ENCODE peak calls at places on chromosomes 7 and 10, in five cellular contexts. R, Q, N, M and L are unnamed samples.
A peak's percentile ranks its signal among the peaks of the same experiment; 100 is the strongest.

GRCh38 chr7:55193245-55193644 is 171.9 kb upstream of the LANCL2 start:
- ATAC-seq in Q (no peak), M (no peak), R (no peak), N (no peak), L (no peak)

GRCh38 chr7:132800522-132800921 is 224.3 kb upstream of the PLXNA4 start:
- ATAC-seq in R (no peak), M (no peak), N (no peak), Q (no peak), L (no peak)

GRCh38 chr7:38424750-38425463 is 151.5 kb upstream of the TARP start:
- ATAC-seq in M (no peak), Q (no peak), R (no peak), N (no peak), L (no peak)

GRCh38 chr7:135715055-135715522 is 12.9 kb downstream of the SLC13A4 start:
- ATAC-seq in N (no peak), R (no peak), M (no peak), Q (no peak), L (no peak)

GRCh38 chr10:131570716-131571307 is 259.3 kb upstream of the TCERG1L start:
- ATAC-seq in Q (no peak), N (no peak), M (no peak), R (no peak), L (no peak)

GRCh38 chr7:95501261-95501816 is 15.6 kb downstream of the ASB4 start:
- ATAC-seq in R (no peak), Q (no peak), M (no peak), N (peak; percentile 78), L (no peak)

GRCh38 chr10:120931423-120931822 is 80.3 kb downstream of the WDR11 start:
- ATAC-seq in N (no peak), R (no peak), M (no peak), Q (no peak), L (no peak)

GRCh38 chr7:139452948-139453672 is 30.4 kb downstream of the KLRG2 start:
- ATAC-seq in Q (peak; percentile 38), M (peak; percentile 44), R (no peak), N (no peak), L (no peak)

GRCh38 chr10:71575934-71576801 is 143.4 kb downstream of the C10orf105 start:
- ATAC-seq in N (no peak), M (no peak), Q (no peak), R (no peak), L (no peak)

GRCh38 chr7:90412458-90413184 is 9.4 kb downstream of the CLDN12 start:
- ATAC-seq in Q (peak; percentile 79), R (peak; percentile 36), N (peak; percentile 90), M (peak; percentile 94), L (peak; percentile 25)

GRCh38 chr10:44909910-44910309 is 1.2 kb upstream of the TMEM72 start:
- ATAC-seq in R (no peak), N (no peak), M (no peak), Q (no peak), L (no peak)

GRCh38 chr10:8993859-8994258 is 939.4 kb downstream of the GATA3 start:
- ATAC-seq in Q (no peak), N (no peak), R (no peak), M (no peak), L (no peak)

GRCh38 chr7:1523838-1524237 is 6.7 kb upstream of the MAFK start:
- ATAC-seq in N (no peak), R (no peak), Q (no peak), M (peak; percentile 25), L (no peak)

GRCh38 chr7:128057909-128058308 is 26.7 kb upstream of the LRRC4 start:
- ATAC-seq in M (no peak), Q (no peak), N (no peak), R (no peak), L (no peak)

GRCh38 chr7:27148031-27148775 is 629 bp upstream of the HOXA6 start:
- ATAC-seq in N (no peak), R (no peak), Q (no peak), M (no peak), L (no peak)

GRCh38 chr10:86198271-86198670 is 168.3 kb downstream of the GRID1 start:
- ATAC-seq in N (no peak), M (no peak), Q (no peak), R (no peak), L (no peak)

GRCh38 chr10:120613180-120613579 is 156.2 kb downstream of the PLPP4 start:
- ATAC-seq in N (no peak), R (no peak), Q (no peak), M (no peak), L (no peak)

DNA sequence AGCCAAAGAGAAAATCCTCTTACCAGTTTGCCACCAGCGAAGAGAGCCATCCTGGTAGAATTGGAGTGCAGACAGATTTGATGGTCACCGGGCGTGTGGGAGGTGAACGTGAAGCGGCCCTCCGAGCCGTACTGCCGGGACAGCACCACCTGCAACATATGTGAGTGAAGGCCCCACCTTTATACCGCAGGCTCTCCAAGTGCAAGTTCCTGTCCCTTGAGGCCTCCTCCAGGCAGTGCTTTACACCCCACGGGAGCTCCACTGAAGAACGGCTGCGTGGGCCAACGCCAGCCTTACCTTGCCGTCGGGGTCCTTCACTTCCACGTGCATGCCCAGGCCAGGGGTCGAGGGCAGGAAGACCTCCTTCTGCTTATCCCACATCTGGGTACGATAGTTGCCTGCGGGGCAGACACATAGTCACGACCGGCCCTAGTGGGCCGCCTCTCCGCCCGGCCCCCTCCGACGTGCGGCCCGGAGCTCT is 565 bp downstream of the TMED4 start:
- ATAC-seq in R (peak; percentile 21), Q (peak; percentile 65), M (peak; percentile 55), N (peak; percentile 69), L (no peak)
- TF ChIP-seq POLR2AphosphoS5 in R (no peak), Q (no peak), M (no peak), N (no peak), L (no peak)

DNA sequence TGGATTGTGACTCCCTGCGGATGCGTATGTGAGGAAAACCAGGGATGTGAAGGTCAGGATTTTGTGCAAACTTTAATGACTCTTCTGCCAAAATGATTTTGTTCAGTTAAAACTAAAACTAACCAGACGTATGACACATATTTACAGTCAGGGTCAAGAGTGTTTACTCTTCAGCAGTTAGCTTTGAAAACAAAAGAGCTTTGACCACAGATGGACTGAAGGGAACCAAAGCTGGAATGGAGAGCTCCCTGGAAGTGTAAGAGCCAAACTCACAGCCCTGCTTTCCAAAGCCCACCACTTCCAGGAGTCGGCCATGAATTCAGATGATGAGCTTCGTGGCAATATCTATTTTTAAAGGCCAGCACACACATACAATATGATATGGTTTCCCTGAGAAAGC is 15.5 kb downstream of the SVIL start:
- ATAC-seq in Q (no peak), R (no peak), N (peak; percentile 13), M (peak; percentile 62), L (peak; percentile 17)
- TF ChIP-seq EP300 in Q (no peak), R (no peak), N (no peak), M (no peak), L (peak; percentile 10)

GRCh38 chr7:114924066-114924712 is 2.3 kb downstream of the MDFIC start:
- ATAC-seq in N (peak; percentile 30), R (no peak), Q (no peak), M (no peak), L (no peak)
- H3K4me1 ChIP-seq in N (peaks cover 10% of the 10 kb centered on the region), R (peaks cover 50% of the 10 kb centered on the region), Q (peaks cover 6% of the 10 kb centered on the region), M (peaks cover 19% of the 10 kb centered on the region), L (peaks cover 2% of the 10 kb centered on the region)

DNA sequence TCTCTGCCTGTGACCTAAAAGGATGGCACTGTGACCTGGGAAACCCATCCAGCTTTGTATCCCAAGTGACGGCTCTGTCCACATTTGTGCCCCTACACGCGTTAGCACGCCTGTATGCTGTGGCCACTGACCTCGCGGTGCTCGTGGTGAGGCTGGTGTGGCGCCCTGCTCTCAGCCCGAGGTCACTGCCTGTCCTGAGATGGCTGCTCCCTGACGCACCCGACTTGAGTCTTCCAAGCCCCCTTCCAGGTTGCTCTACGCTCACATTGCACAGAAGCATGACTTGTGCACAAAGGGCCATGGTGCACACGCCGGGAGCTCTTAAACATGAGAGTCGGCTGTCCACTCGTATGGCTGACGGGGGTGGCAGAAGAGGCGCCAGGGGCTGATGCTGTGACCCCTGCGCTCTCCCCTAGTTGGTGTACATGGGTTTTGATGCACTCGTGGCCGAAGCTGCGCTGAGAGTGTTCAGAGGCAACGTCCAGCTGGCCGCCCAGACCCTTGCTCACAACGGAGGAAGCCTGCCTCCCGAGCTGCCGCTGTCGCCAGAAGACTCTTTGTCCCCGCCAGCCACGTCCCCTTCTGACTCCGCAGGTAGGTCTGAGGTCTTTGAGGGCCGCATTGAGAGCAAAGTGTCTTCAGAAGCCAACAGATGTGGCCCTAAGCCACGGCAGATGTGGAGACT is 33.5 kb downstream of the WDR86 start:
- ATAC-seq in Q (no peak), M (no peak), N (no peak), R (no peak), L (no peak)
- TF ChIP-seq POLR2AphosphoS5 in Q (no peak), M (no peak), N (no peak), R (no peak), L (no peak)

DNA sequence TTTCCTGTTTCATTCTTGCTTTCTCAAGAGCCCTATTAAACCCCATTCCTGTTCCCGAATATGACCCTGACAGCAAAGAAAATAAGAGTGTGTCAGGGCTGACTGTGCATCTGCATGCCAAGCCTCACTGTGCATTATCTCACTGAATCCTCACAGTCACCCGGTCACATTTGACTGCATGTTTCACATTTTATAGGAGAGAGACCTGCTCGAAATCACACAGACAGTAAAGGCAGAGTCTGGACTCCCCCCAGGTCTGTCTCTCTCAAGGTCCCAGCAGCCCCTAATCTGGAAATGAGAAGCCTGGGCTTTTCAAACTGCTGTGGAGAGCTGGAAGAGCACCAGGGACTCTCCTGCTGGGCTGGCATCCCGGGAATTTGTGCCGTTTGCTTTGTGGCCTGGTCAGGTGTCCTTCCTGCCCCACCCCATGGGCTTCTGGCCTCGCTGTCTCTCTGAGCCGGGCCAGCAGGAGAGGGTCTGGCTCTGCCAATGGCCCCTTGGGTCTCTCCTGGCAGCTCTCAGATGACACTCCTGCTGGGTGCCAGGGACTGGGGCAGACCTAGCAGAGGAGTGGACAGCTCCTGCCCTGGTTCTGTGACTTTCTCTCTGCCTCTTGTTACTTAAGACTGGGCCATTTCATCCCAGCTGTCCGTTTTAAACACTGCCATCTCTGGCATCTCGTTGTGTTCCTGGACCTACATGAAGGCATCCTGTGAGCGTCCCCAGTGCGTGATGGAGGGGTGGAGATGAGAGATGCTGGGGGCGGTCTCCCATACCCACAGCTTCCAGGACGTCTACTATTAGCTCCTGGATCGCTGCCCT is 173.6 kb downstream of the ARHGAP12 start:
- ATAC-seq in M (peak; percentile 11), R (no peak), Q (no peak), N (no peak), L (no peak)
- TF ChIP-seq EP300 in M (no peak), R (no peak), Q (no peak), N (no peak), L (no peak)